ENCODE peak calls at places on chromosomes 1 and 21, in ten cellular contexts. W, D, G, B, N, E, J, R, O and A are unnamed samples.

GRCh38 chr1:27602510-27603319 is 1.2 kb downstream of the AHDC1 start:
- DNase-seq in W (peak; percentile 82), D (peak; percentile 69), G (peak; percentile 59), B (no peak), N (peak; percentile 63), E (no peak), J (peak; percentile 88), R (peak; percentile 84), O (no peak), A (no peak)

GRCh38 chr1:27099154-27099903 is 55.6 kb downstream of the SLC9A1 start:
- DNase-seq in W (peak; percentile 68), D (no peak), G (no peak), B (no peak), N (peak; percentile 42), E (peak; percentile 51), J (no peak), R (peak; percentile 87), O (no peak), A (peak; percentile 46)

GRCh38 chr1:17229379-17229778 is 19.5 kb upstream of the PADI3 start:
- DNase-seq in W (no peak), D (no peak), G (no peak), B (no peak), N (no peak), E (no peak), J (no peak), R (no peak), O (no peak), A (no peak)

GRCh38 chr1:84603223-84603622 is 29.0 kb upstream of the CTBS start:
- DNase-seq in W (no peak), D (no peak), G (no peak), B (no peak), N (no peak), E (no peak), J (no peak), R (no peak), O (no peak), A (no peak)

GRCh38 chr1:53176452-53177344 is 19.9 kb upstream of the CPT2 start:
- DNase-seq in W (no peak), D (peak; percentile 64), G (peak; percentile 78), B (no peak), N (no peak), E (no peak), J (no peak), R (peak; percentile 77), O (no peak), A (no peak)

GRCh38 chr1:8939362-8939995 is 6.2 kb upstream of the CA6 start:
- DNase-seq in W (no peak), D (no peak), G (no peak), B (no peak), N (no peak), E (no peak), J (no peak), R (no peak), O (no peak), A (no peak)

GRCh38 chr1:218459878-218460277 is 114.7 kb downstream of the TGFB2 start:
- DNase-seq in W (peak; percentile 80), D (no peak), G (peak; percentile 36), B (peak; percentile 33), N (no peak), E (peak; percentile 50), J (no peak), R (no peak), O (peak; percentile 56), A (no peak)

GRCh38 chr1:38418195-38419030 is 371.8 kb upstream of the POU3F1 start:
- DNase-seq in W (no peak), D (no peak), G (no peak), B (no peak), N (no peak), E (no peak), J (no peak), R (no peak), O (no peak), A (no peak)

GRCh38 chr1:205537386-205538018 is 33.0 kb downstream of the CDK18 start:
- DNase-seq in W (no peak), D (peak; percentile 4), G (no peak), B (no peak), N (no peak), E (peak; percentile 16), J (peak; percentile 31), R (no peak), O (no peak), A (no peak)

GRCh38 chr1:116033322-116033721 is 57.0 kb downstream of the SLC22A15 start:
- DNase-seq in W (no peak), D (no peak), G (peak; percentile 38), B (no peak), N (no peak), E (no peak), J (no peak), R (no peak), O (no peak), A (no peak)

GRCh38 chr1:114352797-114353196 is 158.2 kb downstream of the TRIM33 start:
- DNase-seq in W (no peak), D (no peak), G (no peak), B (no peak), N (no peak), E (no peak), J (no peak), R (no peak), O (no peak), A (no peak)

GRCh38 chr1:24275510-24275909 is 43.6 kb upstream of the GRHL3 start:
- DNase-seq in W (no peak), D (no peak), G (no peak), B (no peak), N (no peak), E (no peak), J (no peak), R (no peak), O (no peak), A (no peak)

GRCh38 chr1:219120625-219121544 is 52.8 kb upstream of the LYPLAL1 start:
- DNase-seq in W (no peak), D (no peak), G (no peak), B (no peak), N (peak; percentile 27), E (peak; percentile 18), J (peak; percentile 80), R (no peak), O (no peak), A (peak; percentile 64)

GRCh38 chr1:236151739-236152424 is 9.5 kb downstream of the GPR137B start:
- DNase-seq in W (no peak), D (no peak), G (no peak), B (no peak), N (no peak), E (no peak), J (no peak), R (no peak), O (no peak), A (no peak)

GRCh38 chr1:181986907-181987305 is 74.6 kb downstream of the ZNF648 start:
- DNase-seq in W (no peak), D (no peak), G (no peak), B (no peak), N (no peak), E (no peak), J (no peak), R (no peak), O (no peak), A (no peak)
- H3K27ac ChIP-seq in W (no peak overlapping the region), D (no peak overlapping the region), G (no peak overlapping the region), B (no peak overlapping the region), N (peak overlapping the region; percentile 74), E (no peak overlapping the region), J (no peak overlapping the region), R (no peak overlapping the region), O (no peak overlapping the region), A (no peak overlapping the region)

DNA sequence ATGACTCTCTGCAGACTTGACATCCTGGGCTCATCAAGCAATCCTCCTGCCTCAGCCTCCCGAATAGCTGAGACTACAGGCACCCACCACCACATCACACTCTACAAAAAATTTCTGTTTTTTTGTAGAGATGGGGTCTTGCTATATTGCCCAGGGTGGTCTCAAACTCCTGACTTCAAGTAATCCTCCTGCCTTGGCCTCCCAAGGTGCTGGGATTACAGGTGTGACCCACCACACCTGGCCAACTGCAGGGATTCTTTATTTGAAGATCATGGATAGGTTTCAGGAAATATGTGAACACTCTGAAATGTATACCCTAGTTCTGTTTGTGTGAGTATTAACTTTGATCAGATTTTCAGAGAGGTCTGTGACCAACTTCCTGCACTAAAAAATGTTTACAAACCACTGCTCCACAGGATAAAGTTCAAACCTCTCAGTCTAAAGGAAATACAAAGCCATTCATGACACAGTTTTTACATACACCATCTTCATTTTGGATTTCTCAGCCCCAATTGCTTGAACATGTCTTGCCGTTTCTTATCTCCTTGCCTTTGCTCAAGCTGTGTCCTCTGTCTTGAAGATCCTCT is 252.3 kb upstream of the FGGY start:
- DNase-seq in W (no peak), D (no peak), G (no peak), B (no peak), N (no peak), E (no peak), J (no peak), R (no peak), O (no peak), A (no peak)
- H3K27ac ChIP-seq in W (no peak overlapping the region), D (no peak overlapping the region), G (no peak overlapping the region), B (no peak overlapping the region), N (no peak overlapping the region), E (peak overlapping the region; percentile 68), J (no peak overlapping the region), R (no peak overlapping the region), O (no peak overlapping the region), A (no peak overlapping the region)

GRCh38 chr21:46559291-46559983 is 45.4 kb downstream of the S100B start:
- DNase-seq in W (no peak), D (no peak), G (no peak), B (no peak), N (no peak), E (no peak), J (no peak), R (no peak), O (no peak), A (no peak)
- H3K27ac ChIP-seq in W (peak overlapping the region; percentile 16), D (no peak overlapping the region), G (no peak overlapping the region), B (no peak overlapping the region), N (no peak overlapping the region), E (no peak overlapping the region), J (no peak overlapping the region), R (peak overlapping the region; percentile 8), O (no peak overlapping the region), A (no peak overlapping the region)

GRCh38 chr1:119781434-119782210 is 12.9 kb upstream of the HMGCS2 start:
- DNase-seq in W (no peak), D (no peak), G (no peak), B (no peak), N (no peak), E (no peak), J (no peak), R (no peak), O (no peak), A (no peak)

GRCh38 chr1:119782541-119783338 is 14.0 kb upstream of the HMGCS2 start:
- DNase-seq in W (no peak), D (no peak), G (no peak), B (no peak), N (no peak), E (no peak), J (no peak), R (no peak), O (no peak), A (no peak)

GRCh38 chr1:119783354-119784126 is 14.8 kb upstream of the HMGCS2 start:
- DNase-seq in W (no peak), D (no peak), G (no peak), B (no peak), N (no peak), E (no peak), J (no peak), R (no peak), O (no peak), A (no peak)

GRCh38 chr1:119787776-119788175 is 19.1 kb upstream of the HMGCS2 start:
- DNase-seq in W (no peak), D (no peak), G (no peak), B (no peak), N (no peak), E (no peak), J (no peak), R (no peak), O (no peak), A (no peak)

GRCh38 chr1:119784127-119784781 is 15.5 kb upstream of the HMGCS2 start:
- DNase-seq in W (no peak), D (no peak), G (peak; percentile 30), B (no peak), N (peak; percentile 37), E (no peak), J (peak; percentile 84), R (peak; percentile 90), O (no peak), A (peak; percentile 70)
- H3K27ac ChIP-seq in W (no peak overlapping the region), D (no peak overlapping the region), G (no peak overlapping the region), B (no peak overlapping the region), N (no peak overlapping the region), E (no peak overlapping the region), J (no peak overlapping the region), R (no peak overlapping the region), O (no peak overlapping the region), A (no peak overlapping the region)